ENCODE peak calls at places on chromosomes 5 and 9, in ten cellular contexts. C, P, J, D, L, S, K, I, V and F are unnamed samples.

GRCh38 chr5:1880377-1881272 is 2.1 kb downstream of the IRX4 start:
- DNase-seq in C (no peak), P (no peak), J (no peak), D (no peak), L (peak; percentile 67), S (no peak), K (no peak), I (no peak), V (no peak), F (no peak)

GRCh38 chr9:84573098-84573497 is 96.4 kb upstream of the NTRK2 start:
- DNase-seq in C (no peak), P (no peak), J (no peak), D (no peak), L (no peak), S (no peak), K (no peak), I (no peak), V (no peak), F (no peak)

GRCh38 chr5:14995229-14995628 is 123.7 kb upstream of the ANKH start:
- DNase-seq in C (no peak), P (no peak), J (no peak), D (no peak), L (no peak), S (no peak), K (no peak), I (peak; percentile 52), V (no peak), F (no peak)

GRCh38 chr9:72977670-72978069 is 24.8 kb upstream of the ALDH1A1 start:
- DNase-seq in C (no peak), P (no peak), J (no peak), D (no peak), L (no peak), S (no peak), K (no peak), I (no peak), V (no peak), F (peak; percentile 69)

GRCh38 chr5:160978944-160979343 is 126.9 kb upstream of the ATP10B start:
- DNase-seq in C (no peak), P (no peak), J (no peak), D (no peak), L (no peak), S (no peak), K (no peak), I (no peak), V (no peak), F (no peak)

GRCh38 chr9:90810686-90811085 is 9.1 kb downstream of the SYK start:
- DNase-seq in C (no peak), P (no peak), J (no peak), D (no peak), L (no peak), S (no peak), K (no peak), I (no peak), V (no peak), F (no peak)

GRCh38 chr5:113166710-113167366 is 190.2 kb downstream of the DCP2 start:
- DNase-seq in C (peak; percentile 57), P (no peak), J (no peak), D (peak; percentile 41), L (no peak), S (peak; percentile 42), K (no peak), I (no peak), V (peak; percentile 91), F (peak; percentile 97)

GRCh38 chr9:137658778-137659177 is 40.0 kb downstream of the EHMT1 start:
- DNase-seq in C (no peak), P (no peak), J (peak; percentile 62), D (no peak), L (no peak), S (no peak), K (no peak), I (no peak), V (no peak), F (no peak)

GRCh38 chr9:132141948-132142594 is 19.8 kb upstream of the NTNG2 start:
- DNase-seq in C (peak; percentile 16), P (no peak), J (no peak), D (no peak), L (no peak), S (no peak), K (no peak), I (no peak), V (no peak), F (peak; percentile 33)

GRCh38 chr5:128212206-128212788 is 128.7 kb downstream of the SLC12A2 start:
- DNase-seq in C (no peak), P (no peak), J (no peak), D (no peak), L (no peak), S (no peak), K (no peak), I (no peak), V (no peak), F (no peak)

DNA sequence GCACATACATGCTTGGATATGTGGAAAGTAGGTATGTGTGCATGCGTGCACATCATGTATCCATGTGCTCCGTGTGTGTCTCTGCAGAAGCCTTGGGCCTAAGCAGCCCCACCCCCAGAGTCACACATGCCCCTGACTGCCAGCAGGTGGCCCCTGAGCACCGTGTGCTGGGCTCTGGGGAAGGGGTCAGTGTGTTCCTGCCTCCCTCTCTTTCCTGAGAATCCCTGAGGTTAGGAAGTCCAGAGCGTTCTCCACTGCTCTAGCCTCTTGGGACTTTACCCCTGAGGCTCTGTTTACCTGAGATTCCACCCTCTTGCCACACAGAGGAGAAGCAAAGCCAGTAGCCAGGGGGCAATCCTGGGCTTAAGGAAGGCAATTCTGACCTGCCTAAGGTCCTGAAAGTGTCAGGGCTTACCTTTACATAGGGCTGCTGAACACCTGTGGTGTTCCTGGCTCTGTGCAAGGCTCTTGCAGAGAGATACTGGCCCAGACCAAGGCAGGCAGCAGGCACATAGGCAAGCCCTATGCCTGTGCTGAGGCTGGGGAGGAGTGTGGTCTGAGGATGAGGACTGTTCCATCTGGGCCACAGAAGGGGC is 207.3 kb downstream of the TMEM38B start:
- DNase-seq in C (peak; percentile 57), P (no peak), J (peak; percentile 16), D (no peak), L (no peak), S (peak; percentile 34), K (no peak), I (no peak), V (peak; percentile 67), F (peak; percentile 39)
- TF ChIP-seq CTCF in C (peak; percentile 90), P (peak; percentile 67), J (peak; percentile 70), D (peak; percentile 59), L (peak; percentile 74), S (peak; percentile 17), K (no peak), I (peak; percentile 48), V (peak; percentile 85), F (peak; percentile 93)

GRCh38 chr5:178488696-178489095 is 101.5 kb downstream of the COL23A1 start:
- DNase-seq in C (no peak), P (no peak), J (no peak), D (no peak), L (no peak), S (no peak), K (no peak), I (no peak), V (no peak), F (no peak)

GRCh38 chr5:178489281-178489976 is 100.8 kb downstream of the COL23A1 start:
- DNase-seq in C (no peak), P (no peak), J (no peak), D (no peak), L (no peak), S (no peak), K (no peak), I (no peak), V (peak; percentile 16), F (no peak)

GRCh38 chr5:178483620-178484019 is 106.6 kb downstream of the COL23A1 start:
- DNase-seq in C (no peak), P (no peak), J (peak; percentile 19), D (no peak), L (no peak), S (no peak), K (no peak), I (no peak), V (no peak), F (no peak)

GRCh38 chr5:178487911-178488310 is 102.3 kb downstream of the COL23A1 start:
- DNase-seq in C (no peak), P (no peak), J (no peak), D (no peak), L (no peak), S (no peak), K (no peak), I (no peak), V (no peak), F (no peak)

GRCh38 chr5:178486305-178486704 is 103.9 kb downstream of the COL23A1 start:
- DNase-seq in C (no peak), P (no peak), J (no peak), D (no peak), L (no peak), S (no peak), K (no peak), I (no peak), V (no peak), F (no peak)
- H3K4me3 ChIP-seq in C (no peak overlapping the region), P (no peak overlapping the region), J (no peak overlapping the region), D (no peak overlapping the region), L (no peak overlapping the region), S (no peak overlapping the region), K (no peak overlapping the region), I (no peak overlapping the region), V (no peak overlapping the region), F (no peak overlapping the region)

GRCh38 chr9:81344366-81344765 is 345.0 kb downstream of the TLE1 start:
- DNase-seq in C (no peak), P (no peak), J (no peak), D (no peak), L (no peak), S (no peak), K (no peak), I (no peak), V (no peak), F (no peak)
- TF ChIP-seq CTCF in C (no peak), P (no peak), J (no peak), D (no peak), L (no peak), S (no peak), K (no peak), I (no peak), V (no peak), F (no peak)

GRCh38 chr5:104556957-104557356 is 994.4 kb upstream of the NUDT12 start:
- DNase-seq in C (no peak), P (no peak), J (no peak), D (no peak), L (no peak), S (no peak), K (no peak), I (no peak), V (no peak), F (no peak)

DNA sequence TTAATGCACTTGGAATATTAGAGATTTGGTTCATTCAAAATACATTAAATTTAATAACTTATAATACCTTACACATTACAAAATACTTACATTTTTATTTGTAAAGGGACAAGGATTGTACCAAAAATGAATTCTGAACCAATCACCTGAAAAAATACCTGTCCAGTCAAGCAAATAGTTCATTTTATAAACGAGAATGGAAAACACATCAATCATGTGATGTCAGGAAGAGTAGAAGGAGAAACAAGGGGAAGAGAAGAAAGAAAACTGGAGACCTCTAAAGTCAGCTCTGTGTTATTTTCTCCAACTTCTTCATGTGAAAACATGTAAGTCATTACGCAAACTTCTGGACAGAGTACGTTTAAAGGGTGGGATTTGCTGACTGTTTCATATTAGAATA is 989.0 kb upstream of the NUDT12 start:
- DNase-seq in C (no peak), P (no peak), J (no peak), D (no peak), L (no peak), S (no peak), K (no peak), I (no peak), V (no peak), F (no peak)
- H3K4me3 ChIP-seq in C (no peak overlapping the region), P (no peak overlapping the region), J (no peak overlapping the region), D (no peak overlapping the region), L (no peak overlapping the region), S (no peak overlapping the region), K (no peak overlapping the region), I (no peak overlapping the region), V (no peak overlapping the region), F (no peak overlapping the region)